ENCODE peak calls at places on chromosomes 2 and 18, in ten cellular contexts. One of them, this sample, is unnamed.

GRCh38 chr2:168210898-168211570 is 36.4 kb downstream of the STK39 start:
- DNase-seq in tibial nerve: no peak
- DNase-seq in fibroblast of pulmonary artery: peak; percentile 88
- DNase-seq in heart left ventricle: no peak
- DNase-seq in lower leg skin: no peak
- DNase-seq in heart right ventricle: no peak
- DNase-seq in ovary: no peak
- DNase-seq in breast epithelium: no peak
- DNase-seq in prostate gland: peak; percentile 25
- DNase-seq in cardiac fibroblast: peak; percentile 82
- DNase-seq in this sample: peak; percentile 98

GRCh38 chr18:25310045-25310444 is 41.9 kb downstream of the ZNF521 start:
- DNase-seq in lower leg skin: no peak
- DNase-seq in ovary: no peak
- DNase-seq in breast epithelium: no peak
- DNase-seq in tibial nerve: no peak
- DNase-seq in fibroblast of pulmonary artery: peak; percentile 54
- DNase-seq in cardiac fibroblast: peak; percentile 46
- DNase-seq in prostate gland: no peak
- DNase-seq in heart right ventricle: no peak
- DNase-seq in heart left ventricle: no peak
- DNase-seq in this sample: no peak

GRCh38 chr2:214465386-214466146 is 54.7 kb downstream of the VWC2L start:
- DNase-seq in fibroblast of pulmonary artery: peak; percentile 7
- DNase-seq in lower leg skin: no peak
- DNase-seq in cardiac fibroblast: peak; percentile 5
- DNase-seq in heart left ventricle: peak; percentile 49
- DNase-seq in heart right ventricle: no peak
- DNase-seq in ovary: no peak
- DNase-seq in tibial nerve: no peak
- DNase-seq in prostate gland: no peak
- DNase-seq in breast epithelium: no peak
- DNase-seq in this sample: no peak

GRCh38 chr2:43931293-43931692 is 64.5 kb downstream of the LRPPRC start:
- DNase-seq in lower leg skin: no peak
- DNase-seq in tibial nerve: no peak
- DNase-seq in fibroblast of pulmonary artery: no peak
- DNase-seq in prostate gland: no peak
- DNase-seq in heart left ventricle: no peak
- DNase-seq in cardiac fibroblast: no peak
- DNase-seq in breast epithelium: no peak
- DNase-seq in heart right ventricle: no peak
- DNase-seq in ovary: no peak
- DNase-seq in this sample: no peak

GRCh38 chr2:17879137-17879912 is 858 bp downstream of the KCNS3 start:
- DNase-seq in breast epithelium: peak; percentile 75
- DNase-seq in cardiac fibroblast: peak; percentile 14
- DNase-seq in heart right ventricle: peak; percentile 65
- DNase-seq in prostate gland: peak; percentile 68
- DNase-seq in fibroblast of pulmonary artery: peak; percentile 13
- DNase-seq in ovary: no peak
- DNase-seq in heart left ventricle: peak; percentile 72
- DNase-seq in lower leg skin: peak; percentile 89
- DNase-seq in tibial nerve: no peak
- DNase-seq in this sample: peak; percentile 87

GRCh38 chr2:10412380-10412779 is 35.7 kb downstream of the ODC1 start:
- DNase-seq in tibial nerve: no peak
- DNase-seq in breast epithelium: no peak
- DNase-seq in lower leg skin: no peak
- DNase-seq in cardiac fibroblast: peak; percentile 50
- DNase-seq in heart right ventricle: no peak
- DNase-seq in fibroblast of pulmonary artery: peak; percentile 58
- DNase-seq in heart left ventricle: peak; percentile 29
- DNase-seq in ovary: no peak
- DNase-seq in prostate gland: no peak
- DNase-seq in this sample: no peak

GRCh38 chr2:161273038-161273760 is 35.0 kb upstream of the PSMD14 start:
- DNase-seq in breast epithelium: no peak
- DNase-seq in heart left ventricle: no peak
- DNase-seq in ovary: no peak
- DNase-seq in heart right ventricle: peak; percentile 21
- DNase-seq in fibroblast of pulmonary artery: peak; percentile 84
- DNase-seq in tibial nerve: no peak
- DNase-seq in lower leg skin: no peak
- DNase-seq in cardiac fibroblast: peak; percentile 79
- DNase-seq in prostate gland: peak; percentile 17
- DNase-seq in this sample: no peak

GRCh38 chr2:62844311-62845090 is 139.0 kb downstream of the EHBP1 start:
- DNase-seq in breast epithelium: no peak
- DNase-seq in fibroblast of pulmonary artery: no peak
- DNase-seq in heart right ventricle: no peak
- DNase-seq in heart left ventricle: no peak
- DNase-seq in prostate gland: no peak
- DNase-seq in ovary: no peak
- DNase-seq in lower leg skin: no peak
- DNase-seq in tibial nerve: no peak
- DNase-seq in cardiac fibroblast: no peak
- DNase-seq in this sample: no peak

GRCh38 chr2:230929381-230930148 is 4.5 kb upstream of the GPR55 start:
- DNase-seq in ovary: no peak
- DNase-seq in tibial nerve: no peak
- DNase-seq in heart left ventricle: no peak
- DNase-seq in cardiac fibroblast: no peak
- DNase-seq in heart right ventricle: no peak
- DNase-seq in fibroblast of pulmonary artery: no peak
- DNase-seq in lower leg skin: peak; percentile 70
- DNase-seq in prostate gland: no peak
- DNase-seq in breast epithelium: no peak
- DNase-seq in this sample: no peak

GRCh38 chr2:74391209-74391579 is 11.1 kb upstream of the DCTN1 start:
- DNase-seq in fibroblast of pulmonary artery: no peak
- DNase-seq in heart right ventricle: no peak
- DNase-seq in breast epithelium: no peak
- DNase-seq in heart left ventricle: no peak
- DNase-seq in cardiac fibroblast: no peak
- DNase-seq in prostate gland: no peak
- DNase-seq in tibial nerve: no peak
- DNase-seq in ovary: no peak
- DNase-seq in lower leg skin: no peak
- DNase-seq in this sample: no peak

GRCh38 chr2:246489-247145 is 17.2 kb downstream of the SH3YL1 start:
- DNase-seq in ovary: no peak
- DNase-seq in breast epithelium: no peak
- DNase-seq in prostate gland: peak; percentile 33
- DNase-seq in fibroblast of pulmonary artery: peak; percentile 86
- DNase-seq in heart left ventricle: no peak
- DNase-seq in lower leg skin: no peak
- DNase-seq in tibial nerve: no peak
- DNase-seq in cardiac fibroblast: peak; percentile 80
- DNase-seq in heart right ventricle: peak; percentile 29
- DNase-seq in this sample: peak; percentile 46

GRCh38 chr2:60429681-60430080 is 123.8 kb downstream of the BCL11A start:
- DNase-seq in lower leg skin: no peak
- DNase-seq in fibroblast of pulmonary artery: no peak
- DNase-seq in heart right ventricle: no peak
- DNase-seq in heart left ventricle: no peak
- DNase-seq in prostate gland: no peak
- DNase-seq in cardiac fibroblast: no peak
- DNase-seq in breast epithelium: no peak
- DNase-seq in tibial nerve: no peak
- DNase-seq in ovary: no peak
- DNase-seq in this sample: no peak

GRCh38 chr2:202278036-202278760 is 12.6 kb downstream of the NOP58 start:
- DNase-seq in breast epithelium: no peak
- DNase-seq in fibroblast of pulmonary artery: peak; percentile 76
- DNase-seq in tibial nerve: no peak
- DNase-seq in cardiac fibroblast: peak; percentile 74
- DNase-seq in ovary: no peak
- DNase-seq in prostate gland: no peak
- DNase-seq in heart right ventricle: no peak
- DNase-seq in heart left ventricle: no peak
- DNase-seq in lower leg skin: no peak
- DNase-seq in this sample: no peak

GRCh38 chr2:198337368-198337767 is 533.0 kb downstream of the PLCL1 start:
- DNase-seq in breast epithelium: no peak
- DNase-seq in ovary: no peak
- DNase-seq in prostate gland: no peak
- DNase-seq in heart right ventricle: no peak
- DNase-seq in lower leg skin: no peak
- DNase-seq in cardiac fibroblast: no peak
- DNase-seq in heart left ventricle: no peak
- DNase-seq in fibroblast of pulmonary artery: no peak
- DNase-seq in tibial nerve: no peak
- DNase-seq in this sample: no peak

GRCh38 chr2:204771693-204772092 is 226.4 kb downstream of the PARD3B start:
- DNase-seq in heart left ventricle: no peak
- DNase-seq in fibroblast of pulmonary artery: no peak
- DNase-seq in ovary: no peak
- DNase-seq in heart right ventricle: no peak
- DNase-seq in cardiac fibroblast: no peak
- DNase-seq in breast epithelium: no peak
- DNase-seq in tibial nerve: no peak
- DNase-seq in prostate gland: no peak
- DNase-seq in lower leg skin: no peak
- DNase-seq in this sample: no peak
- H3K4me3 ChIP-seq in heart left ventricle: no peak overlapping the region
- H3K4me3 ChIP-seq in fibroblast of pulmonary artery: no peak overlapping the region
- H3K4me3 ChIP-seq in ovary: no peak overlapping the region
- H3K4me3 ChIP-seq in heart right ventricle: no peak overlapping the region
- H3K4me3 ChIP-seq in cardiac fibroblast: no peak overlapping the region
- H3K4me3 ChIP-seq in breast epithelium: no peak overlapping the region
- H3K4me3 ChIP-seq in tibial nerve: no peak overlapping the region
- H3K4me3 ChIP-seq in prostate gland: no peak overlapping the region
- H3K4me3 ChIP-seq in lower leg skin: no peak overlapping the region
- H3K4me3 ChIP-seq in this sample: no peak overlapping the region

DNA sequence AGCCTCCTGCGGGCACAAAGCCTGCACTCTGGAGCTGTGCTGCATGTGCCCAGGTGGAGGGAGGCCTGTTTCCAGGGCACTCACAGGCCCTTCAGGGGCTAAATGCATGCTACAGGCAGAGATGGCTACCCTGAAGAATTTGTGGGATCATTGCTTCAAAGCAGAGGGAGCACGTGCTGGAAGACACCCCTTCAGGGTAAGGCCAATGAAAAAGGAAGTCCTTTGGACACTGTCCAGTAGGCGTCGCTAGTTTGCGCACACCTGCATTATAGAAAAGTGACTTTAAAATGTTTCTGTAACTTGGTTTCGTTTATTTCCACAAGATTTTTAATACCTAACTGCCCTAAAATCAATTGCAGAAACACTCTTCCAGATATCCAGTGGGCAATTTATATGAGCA is 325.3 kb downstream of the ZNF516 start:
- DNase-seq in lower leg skin: no peak
- DNase-seq in ovary: no peak
- DNase-seq in cardiac fibroblast: no peak
- DNase-seq in prostate gland: no peak
- DNase-seq in heart left ventricle: no peak
- DNase-seq in tibial nerve: no peak
- DNase-seq in fibroblast of pulmonary artery: no peak
- DNase-seq in breast epithelium: no peak
- DNase-seq in heart right ventricle: no peak
- DNase-seq in this sample: no peak
- TF ChIP-seq CTCF in lower leg skin: no peak
- TF ChIP-seq CTCF in ovary: no peak
- TF ChIP-seq CTCF in cardiac fibroblast: no peak
- TF ChIP-seq CTCF in prostate gland: no peak
- TF ChIP-seq CTCF in heart left ventricle: no peak
- TF ChIP-seq CTCF in tibial nerve: no peak
- TF ChIP-seq CTCF in fibroblast of pulmonary artery: no peak
- TF ChIP-seq CTCF in breast epithelium: no peak
- TF ChIP-seq CTCF in heart right ventricle: no peak
- TF ChIP-seq CTCF in this sample: peak; percentile 64

GRCh38 chr2:158575051-158575635 is 118.4 kb downstream of the PKP4 start:
- DNase-seq in ovary: no peak
- DNase-seq in breast epithelium: no peak
- DNase-seq in fibroblast of pulmonary artery: peak; percentile 20
- DNase-seq in lower leg skin: no peak
- DNase-seq in prostate gland: no peak
- DNase-seq in tibial nerve: no peak
- DNase-seq in heart right ventricle: no peak
- DNase-seq in heart left ventricle: no peak
- DNase-seq in cardiac fibroblast: peak; percentile 11
- DNase-seq in this sample: no peak

GRCh38 chr2:158573739-158574138 is 117.0 kb downstream of the PKP4 start:
- DNase-seq in fibroblast of pulmonary artery: no peak
- DNase-seq in ovary: no peak
- DNase-seq in breast epithelium: no peak
- DNase-seq in lower leg skin: no peak
- DNase-seq in prostate gland: no peak
- DNase-seq in tibial nerve: no peak
- DNase-seq in heart left ventricle: no peak
- DNase-seq in cardiac fibroblast: no peak
- DNase-seq in heart right ventricle: no peak
- DNase-seq in this sample: no peak

GRCh38 chr2:158570869-158571268 is 114.1 kb downstream of the PKP4 start:
- DNase-seq in tibial nerve: no peak
- DNase-seq in cardiac fibroblast: no peak
- DNase-seq in ovary: no peak
- DNase-seq in prostate gland: no peak
- DNase-seq in heart left ventricle: no peak
- DNase-seq in breast epithelium: no peak
- DNase-seq in heart right ventricle: no peak
- DNase-seq in lower leg skin: no peak
- DNase-seq in fibroblast of pulmonary artery: no peak
- DNase-seq in this sample: no peak

GRCh38 chr2:158567208-158567607 is 110.5 kb downstream of the PKP4 start:
- DNase-seq in prostate gland: no peak
- DNase-seq in cardiac fibroblast: no peak
- DNase-seq in tibial nerve: no peak
- DNase-seq in ovary: no peak
- DNase-seq in heart right ventricle: no peak
- DNase-seq in heart left ventricle: no peak
- DNase-seq in lower leg skin: no peak
- DNase-seq in breast epithelium: no peak
- DNase-seq in fibroblast of pulmonary artery: no peak
- DNase-seq in this sample: no peak

DNA sequence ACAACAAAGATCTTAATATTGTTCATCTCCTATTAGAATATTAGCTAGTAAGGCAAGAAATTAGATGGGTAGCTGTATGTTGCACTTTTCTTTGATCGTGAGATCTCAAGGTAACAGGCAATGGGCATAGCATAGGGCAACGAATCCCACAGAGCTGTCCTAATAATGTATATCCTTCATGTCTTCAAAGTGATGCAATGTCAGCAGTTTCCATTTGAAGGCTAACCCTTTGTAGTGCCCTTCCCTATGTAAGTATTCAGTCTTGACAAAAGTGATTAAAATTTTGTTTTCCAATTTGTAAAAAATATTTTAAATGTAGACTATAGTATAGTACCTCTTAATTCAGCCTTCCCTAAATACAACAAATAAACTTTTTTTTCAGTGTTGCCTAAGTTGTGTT is 112.5 kb downstream of the PKP4 start:
- DNase-seq in fibroblast of pulmonary artery: no peak
- DNase-seq in tibial nerve: no peak
- DNase-seq in cardiac fibroblast: no peak
- DNase-seq in prostate gland: no peak
- DNase-seq in heart left ventricle: no peak
- DNase-seq in ovary: no peak
- DNase-seq in heart right ventricle: no peak
- DNase-seq in breast epithelium: no peak
- DNase-seq in lower leg skin: no peak
- DNase-seq in this sample: no peak
- H3K4me3 ChIP-seq in fibroblast of pulmonary artery: no peak overlapping the region
- H3K4me3 ChIP-seq in tibial nerve: no peak overlapping the region
- H3K4me3 ChIP-seq in cardiac fibroblast: no peak overlapping the region
- H3K4me3 ChIP-seq in prostate gland: no peak overlapping the region
- H3K4me3 ChIP-seq in heart left ventricle: no peak overlapping the region
- H3K4me3 ChIP-seq in ovary: no peak overlapping the region
- H3K4me3 ChIP-seq in heart right ventricle: no peak overlapping the region
- H3K4me3 ChIP-seq in breast epithelium: no peak overlapping the region
- H3K4me3 ChIP-seq in lower leg skin: no peak overlapping the region
- H3K4me3 ChIP-seq in this sample: no peak overlapping the region

GRCh38 chr2:238079874-238080327 is 19.1 kb downstream of the SCLY start:
- DNase-seq in tibial nerve: no peak
- DNase-seq in cardiac fibroblast: no peak
- DNase-seq in breast epithelium: no peak
- DNase-seq in lower leg skin: no peak
- DNase-seq in heart left ventricle: no peak
- DNase-seq in prostate gland: no peak
- DNase-seq in fibroblast of pulmonary artery: no peak
- DNase-seq in heart right ventricle: no peak
- DNase-seq in ovary: no peak
- DNase-seq in this sample: no peak
- TF ChIP-seq CTCF in tibial nerve: no peak
- TF ChIP-seq CTCF in cardiac fibroblast: no peak
- TF ChIP-seq CTCF in breast epithelium: no peak
- TF ChIP-seq CTCF in lower leg skin: no peak
- TF ChIP-seq CTCF in heart left ventricle: no peak
- TF ChIP-seq CTCF in prostate gland: no peak
- TF ChIP-seq CTCF in fibroblast of pulmonary artery: no peak
- TF ChIP-seq CTCF in heart right ventricle: no peak
- TF ChIP-seq CTCF in ovary: no peak
- TF ChIP-seq CTCF in this sample: no peak

This sample was measured in PC-9.